ENCODE peak calls at places on chromosomes 7 and 10, in five cellular contexts. One of them, this sample, is unnamed.

GRCh38 chr7:55441002-55441401 is 75.9 kb downstream of the LANCL2 start:
- DNase-seq in stomach: no peak
- DNase-seq in B cell: no peak
- DNase-seq in prostate gland: no peak
- DNase-seq in astrocyte of the spinal cord: no peak
- DNase-seq in this sample: no peak

GRCh38 chr10:22723343-22723779 is 9.0 kb upstream of the PIP4K2A start:
- DNase-seq in stomach: no peak
- DNase-seq in B cell: peak; percentile 85
- DNase-seq in prostate gland: no peak
- DNase-seq in astrocyte of the spinal cord: no peak
- DNase-seq in this sample: no peak

GRCh38 chr7:155907450-155908177 is 95.4 kb upstream of the SHH start:
- DNase-seq in stomach: no peak
- DNase-seq in B cell: no peak
- DNase-seq in prostate gland: no peak
- DNase-seq in astrocyte of the spinal cord: no peak
- DNase-seq in this sample: no peak

GRCh38 chr7:28955723-28956607 is 2.2 kb downstream of the TRIL start:
- DNase-seq in stomach: peak; percentile 91
- DNase-seq in B cell: no peak
- DNase-seq in prostate gland: peak; percentile 76
- DNase-seq in astrocyte of the spinal cord: peak; percentile 14
- DNase-seq in this sample: no peak

GRCh38 chr10:11058965-11059364 is 41.3 kb downstream of the CELF2 start:
- DNase-seq in stomach: no peak
- DNase-seq in B cell: no peak
- DNase-seq in prostate gland: no peak
- DNase-seq in astrocyte of the spinal cord: peak; percentile 23
- DNase-seq in this sample: no peak

GRCh38 chr7:115059312-115059711 is 137.4 kb downstream of the MDFIC start:
- DNase-seq in stomach: no peak
- DNase-seq in B cell: no peak
- DNase-seq in prostate gland: no peak
- DNase-seq in astrocyte of the spinal cord: peak; percentile 20
- DNase-seq in this sample: no peak

GRCh38 chr10:18681366-18681765 is 22.1 kb downstream of the ARL5B start:
- DNase-seq in stomach: no peak
- DNase-seq in B cell: no peak
- DNase-seq in prostate gland: no peak
- DNase-seq in astrocyte of the spinal cord: peak; percentile 45
- DNase-seq in this sample: no peak

GRCh38 chr7:156167417-156167807 is 355.1 kb upstream of the SHH start:
- DNase-seq in stomach: no peak
- DNase-seq in B cell: no peak
- DNase-seq in prostate gland: no peak
- DNase-seq in astrocyte of the spinal cord: no peak
- DNase-seq in this sample: no peak

GRCh38 chr10:12748186-12748585 is 253.3 kb downstream of the CCDC3 start:
- DNase-seq in stomach: no peak
- DNase-seq in B cell: no peak
- DNase-seq in prostate gland: no peak
- DNase-seq in astrocyte of the spinal cord: peak; percentile 19
- DNase-seq in this sample: no peak

GRCh38 chr7:115721293-115721920 is 309.2 kb downstream of the TFEC start:
- DNase-seq in stomach: no peak
- DNase-seq in B cell: no peak
- DNase-seq in prostate gland: no peak
- DNase-seq in astrocyte of the spinal cord: no peak
- DNase-seq in this sample: no peak

GRCh38 chr10:72283131-72283530 is 9.4 kb downstream of the DDIT4 start:
- DNase-seq in stomach: no peak
- DNase-seq in B cell: no peak
- DNase-seq in prostate gland: no peak
- DNase-seq in astrocyte of the spinal cord: no peak
- DNase-seq in this sample: no peak

GRCh38 chr10:127123626-127124025 is 72.8 kb downstream of the INSYN2A start:
- DNase-seq in stomach: no peak
- DNase-seq in B cell: no peak
- DNase-seq in prostate gland: no peak
- DNase-seq in astrocyte of the spinal cord: peak; percentile 23
- DNase-seq in this sample: no peak

GRCh38 chr7:27211084-27211446 is 11.2 kb upstream of the HOXA13 start:
- DNase-seq in stomach: no peak
- DNase-seq in B cell: no peak
- DNase-seq in prostate gland: no peak
- DNase-seq in astrocyte of the spinal cord: no peak
- DNase-seq in this sample: no peak

GRCh38 chr10:121270906-121271305 is 327.3 kb downstream of the FGFR2 start:
- DNase-seq in stomach: no peak
- DNase-seq in B cell: no peak
- DNase-seq in prostate gland: no peak
- DNase-seq in astrocyte of the spinal cord: no peak
- DNase-seq in this sample: no peak

GRCh38 chr10:95756061-95756751 is at the start of gene ENTPD1:
- DNase-seq in stomach: no peak
- DNase-seq in B cell: peak; percentile 54
- DNase-seq in prostate gland: no peak
- DNase-seq in astrocyte of the spinal cord: no peak
- DNase-seq in this sample: no peak

GRCh38 chr10:63206997-63207952 is 74.1 kb downstream of the NRBF2 start:
- DNase-seq in stomach: no peak
- DNase-seq in B cell: peak; percentile 43
- DNase-seq in prostate gland: peak; percentile 35
- DNase-seq in astrocyte of the spinal cord: peak; percentile 87
- DNase-seq in this sample: peak; percentile 65

GRCh38 chr7:30831227-30831626 is 60.0 kb downstream of the MINDY4 start:
- DNase-seq in stomach: no peak
- DNase-seq in B cell: no peak
- DNase-seq in prostate gland: no peak
- DNase-seq in astrocyte of the spinal cord: no peak
- DNase-seq in this sample: no peak

GRCh38 chr10:28965937-28966336 is 288.6 kb downstream of the BAMBI start:
- DNase-seq in stomach: no peak
- DNase-seq in B cell: no peak
- DNase-seq in prostate gland: no peak
- DNase-seq in astrocyte of the spinal cord: no peak
- DNase-seq in this sample: no peak

GRCh38 chr10:124290095-124290795 is 128.5 kb downstream of the OAT start:
- DNase-seq in stomach: no peak
- DNase-seq in B cell: no peak
- DNase-seq in prostate gland: no peak
- DNase-seq in astrocyte of the spinal cord: peak; percentile 66
- DNase-seq in this sample: no peak

GRCh38 chr10:116960066-116960465 is 44.9 kb downstream of the SHTN1 start:
- DNase-seq in stomach: no peak
- DNase-seq in B cell: no peak
- DNase-seq in prostate gland: no peak
- DNase-seq in astrocyte of the spinal cord: peak; percentile 18
- DNase-seq in this sample: no peak

GRCh38 chr10:59387951-59388431 is 25.6 kb upstream of the FAM13C start:
- DNase-seq in stomach: no peak
- DNase-seq in B cell: no peak
- DNase-seq in prostate gland: no peak
- DNase-seq in astrocyte of the spinal cord: peak; percentile 97
- DNase-seq in this sample: peak; percentile 28

GRCh38 chr10:5507649-5508131 is 8.3 kb upstream of the CALML5 start:
- DNase-seq in stomach: no peak
- DNase-seq in B cell: no peak
- DNase-seq in prostate gland: no peak
- DNase-seq in astrocyte of the spinal cord: no peak
- DNase-seq in this sample: no peak

GRCh38 chr10:97411411-97411810 is 10.3 kb upstream of the RRP12 start:
- DNase-seq in stomach: no peak
- DNase-seq in B cell: no peak
- DNase-seq in prostate gland: no peak
- DNase-seq in astrocyte of the spinal cord: peak; percentile 13
- DNase-seq in this sample: no peak

GRCh38 chr10:86144301-86144700 is 222.3 kb downstream of the GRID1 start:
- DNase-seq in stomach: no peak
- DNase-seq in B cell: no peak
- DNase-seq in prostate gland: no peak
- DNase-seq in astrocyte of the spinal cord: no peak
- DNase-seq in this sample: no peak

GRCh38 chr7:135979674-135980660 is 2.8 kb upstream of the MTPN start:
- DNase-seq in stomach: no peak
- DNase-seq in B cell: no peak
- DNase-seq in prostate gland: no peak
- DNase-seq in astrocyte of the spinal cord: peak; percentile 46
- DNase-seq in this sample: peak; percentile 25

GRCh38 chr7:16712916-16713315 is 40.6 kb upstream of the TSPAN13 start:
- DNase-seq in stomach: no peak
- DNase-seq in B cell: no peak
- DNase-seq in prostate gland: no peak
- DNase-seq in astrocyte of the spinal cord: peak; percentile 63
- DNase-seq in this sample: peak; percentile 57

GRCh38 chr7:149849174-149849573 is 11.0 kb downstream of the ZNF862 start:
- DNase-seq in stomach: no peak
- DNase-seq in B cell: no peak
- DNase-seq in prostate gland: no peak
- DNase-seq in astrocyte of the spinal cord: no peak
- DNase-seq in this sample: no peak
- TF ChIP-seq CTCF in stomach: no peak
- TF ChIP-seq CTCF in B cell: no peak
- TF ChIP-seq CTCF in prostate gland: no peak
- TF ChIP-seq CTCF in astrocyte of the spinal cord: no peak
- TF ChIP-seq CTCF in this sample: no peak

DNA sequence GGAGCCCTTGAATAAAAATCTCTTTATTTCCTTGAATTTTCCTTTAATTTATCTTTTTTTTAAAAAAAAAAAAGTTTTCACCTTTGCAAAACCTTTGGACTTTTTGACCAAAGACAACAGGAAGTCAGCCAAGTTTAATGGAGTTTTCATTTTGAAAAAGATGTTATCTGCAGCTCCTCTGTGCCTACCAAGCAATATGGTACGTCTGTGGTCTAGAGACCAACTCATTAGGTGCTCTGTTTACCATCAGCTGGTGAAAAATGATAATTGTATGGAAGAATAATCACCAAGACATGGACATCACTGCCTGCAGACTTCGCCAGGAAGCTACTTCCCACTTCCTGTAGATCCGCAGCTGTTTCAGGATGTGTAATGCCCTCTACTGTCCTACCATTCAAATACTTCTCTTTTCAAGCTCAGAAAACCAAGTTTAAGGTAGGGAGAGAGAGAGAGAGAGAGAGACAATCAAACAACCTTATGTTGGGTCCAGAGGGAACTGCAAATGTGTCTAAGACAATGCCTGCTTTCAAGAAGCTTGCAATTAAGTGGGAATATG is 18.7 kb downstream of the PLXNA4 start:
- DNase-seq in stomach: no peak
- DNase-seq in B cell: no peak
- DNase-seq in prostate gland: no peak
- DNase-seq in astrocyte of the spinal cord: peak; percentile 39
- DNase-seq in this sample: no peak
- TF ChIP-seq CTCF in stomach: no peak
- TF ChIP-seq CTCF in B cell: no peak
- TF ChIP-seq CTCF in prostate gland: no peak
- TF ChIP-seq CTCF in astrocyte of the spinal cord: peak; percentile 29
- TF ChIP-seq CTCF in this sample: peak; percentile 34

GRCh38 chr7:123003539-123004126 is 8.1 kb upstream of the TAS2R16 start:
- DNase-seq in stomach: no peak
- DNase-seq in B cell: no peak
- DNase-seq in prostate gland: no peak
- DNase-seq in astrocyte of the spinal cord: no peak
- DNase-seq in this sample: no peak

DNA sequence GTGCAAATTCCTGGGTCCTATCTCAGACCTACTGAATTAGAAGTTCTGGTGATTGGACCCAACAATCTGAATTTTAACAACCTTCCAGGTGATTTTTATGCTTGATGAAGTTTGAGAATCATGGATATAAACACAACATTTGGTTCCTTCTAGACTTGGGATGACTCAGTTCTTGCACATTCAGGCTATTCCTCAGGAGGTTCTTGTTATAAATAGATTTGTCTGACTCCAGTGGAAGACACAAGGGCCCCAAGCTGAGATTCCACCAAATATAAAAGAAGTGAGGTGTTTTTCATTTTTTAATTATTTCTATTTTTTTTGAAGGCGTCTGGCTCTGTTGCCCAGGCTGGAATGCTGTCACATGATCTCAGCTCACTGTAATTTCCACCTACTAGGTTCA is 9.4 kb upstream of the TAS2R16 start:
- DNase-seq in stomach: no peak
- DNase-seq in B cell: no peak
- DNase-seq in prostate gland: no peak
- DNase-seq in astrocyte of the spinal cord: peak; percentile 29
- DNase-seq in this sample: no peak
- TF ChIP-seq CTCF in stomach: no peak
- TF ChIP-seq CTCF in B cell: no peak
- TF ChIP-seq CTCF in prostate gland: no peak
- TF ChIP-seq CTCF in astrocyte of the spinal cord: no peak
- TF ChIP-seq CTCF in this sample: no peak

DNA sequence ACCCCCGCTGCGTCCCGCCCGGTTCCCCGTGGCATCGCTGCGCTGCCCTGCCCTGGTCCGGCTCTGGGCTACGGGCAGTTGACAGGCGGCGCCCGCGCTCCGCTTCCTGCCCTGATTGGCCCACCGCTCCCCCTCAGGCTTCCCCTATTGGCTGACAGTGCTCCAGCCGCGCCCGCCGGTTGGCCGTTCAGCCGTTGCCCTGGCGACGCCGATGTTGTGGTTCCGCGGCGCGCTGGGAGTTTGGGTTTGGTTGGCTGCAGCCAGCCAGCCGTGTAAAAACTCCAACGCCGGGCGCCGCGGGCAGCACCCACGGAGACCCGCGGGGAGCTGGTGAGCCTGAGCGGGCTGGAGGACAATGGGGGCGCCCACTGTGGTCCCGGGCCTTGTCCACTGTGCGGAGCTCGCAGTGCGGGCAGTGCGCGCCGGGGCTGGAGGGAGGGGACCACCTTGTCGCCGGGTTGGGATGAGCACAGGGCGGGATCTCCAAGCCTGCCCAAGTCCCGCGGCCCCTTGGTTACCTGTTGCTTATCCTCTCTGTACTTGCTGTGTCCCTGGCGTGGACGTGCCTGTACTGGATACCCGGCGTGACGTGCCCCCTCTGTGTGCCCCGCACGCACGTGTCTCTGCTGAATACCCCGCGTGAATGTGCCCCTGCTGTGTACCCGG is at the start of gene C7orf57:
- DNase-seq in stomach: peak; percentile 85
- DNase-seq in B cell: peak; percentile 87
- DNase-seq in prostate gland: peak; percentile 51
- DNase-seq in astrocyte of the spinal cord: peak; percentile 83
- DNase-seq in this sample: peak; percentile 86
- TF ChIP-seq CTCF in stomach: no peak
- TF ChIP-seq CTCF in B cell: no peak
- TF ChIP-seq CTCF in prostate gland: no peak
- TF ChIP-seq CTCF in astrocyte of the spinal cord: peak; percentile 22
- TF ChIP-seq CTCF in this sample: peak; percentile 24

DNA sequence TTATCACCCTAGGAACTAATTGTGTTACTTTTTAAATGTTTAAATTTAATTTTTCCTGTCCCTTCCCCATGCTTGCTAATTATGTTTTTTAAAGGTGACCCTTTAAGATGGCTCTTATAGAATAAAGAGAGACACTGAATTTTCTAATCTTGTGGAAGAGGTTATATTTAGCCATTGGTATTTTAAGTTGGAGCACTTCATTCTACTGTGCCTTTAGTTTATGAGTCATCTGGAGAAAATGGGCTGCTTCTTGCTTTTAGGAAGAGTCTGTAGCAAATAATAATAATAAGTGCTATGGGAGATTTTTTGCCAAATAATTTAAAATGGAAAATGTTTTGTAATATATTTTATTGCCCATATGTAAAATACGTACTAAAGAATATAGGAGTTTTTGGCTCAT is 139.7 kb downstream of the ADK start:
- DNase-seq in stomach: no peak
- DNase-seq in B cell: no peak
- DNase-seq in prostate gland: no peak
- DNase-seq in astrocyte of the spinal cord: peak; percentile 80
- DNase-seq in this sample: peak; percentile 65
- TF ChIP-seq CTCF in stomach: no peak
- TF ChIP-seq CTCF in B cell: no peak
- TF ChIP-seq CTCF in prostate gland: no peak
- TF ChIP-seq CTCF in astrocyte of the spinal cord: no peak
- TF ChIP-seq CTCF in this sample: no peak

This sample was measured in HFFc6.